ENCODE peak calls at places on chromosomes 6 and 20, in eight cellular contexts. C is AG04450, G is transverse colon, M is caudate nucleus, X is lower lobe of right lung, T is pancreas, D is MM.1S, Q is H9. H is an unnamed sample.

GRCh38 chr20:47396762-47397476 is 40.4 kb upstream of the ZMYND8 start:
- DNase-seq in D (no peak), Q (no peak), M (no peak), C (no peak), G (no peak), T (peak; percentile 52), X (no peak), H (no peak)

GRCh38 chr6:2231438-2231837 is 14.0 kb downstream of the GMDS start:
- DNase-seq in X (no peak), C (no peak), Q (no peak), M (no peak), G (no peak), T (no peak), D (no peak), H (no peak)

GRCh38 chr20:38065764-38066375 is 32.3 kb downstream of the RPRD1B start:
- DNase-seq in C (no peak), M (no peak), Q (no peak), T (no peak), G (no peak), X (no peak), D (no peak), H (peak; percentile 20)

GRCh38 chr6:146913842-146914562 is 290.2 kb upstream of the STXBP5 start:
- DNase-seq in D (no peak), Q (peak; percentile 89), T (peak; percentile 30), G (peak; percentile 26), X (peak; percentile 75), C (peak; percentile 97), M (no peak), H (peak; percentile 55)

GRCh38 chr20:9294081-9294480 is 220.3 kb upstream of the LAMP5 start:
- DNase-seq in M (no peak), T (no peak), Q (no peak), D (no peak), C (peak; percentile 38), X (no peak), G (no peak), H (no peak)

GRCh38 chr6:83853968-83854501 is 875 bp downstream of the RIPPLY2 start:
- DNase-seq in D (no peak), Q (peak; percentile 67), C (no peak), X (no peak), G (no peak), M (no peak), T (no peak), H (no peak)

GRCh38 chr6:6901205-6901719 is 206.5 kb upstream of the RREB1 start:
- DNase-seq in G (no peak), D (no peak), M (no peak), T (no peak), X (no peak), C (no peak), Q (no peak), H (no peak)

GRCh38 chr6:117502580-117502979 is 20.1 kb downstream of the DCBLD1 start:
- DNase-seq in D (no peak), C (no peak), M (no peak), Q (no peak), G (no peak), X (no peak), T (no peak), H (no peak)

GRCh38 chr6:28863607-28864320 is 60.0 kb downstream of the TRIM27 start:
- DNase-seq in D (peak; percentile 76), M (peak; percentile 70), G (peak; percentile 79), C (peak; percentile 72), X (peak; percentile 73), T (peak; percentile 73), Q (peak; percentile 80), H (peak; percentile 84)

GRCh38 chr20:63484651-63485403 is 12.4 kb upstream of the KCNQ2 start:
- DNase-seq in M (no peak), T (no peak), X (no peak), C (no peak), G (no peak), D (no peak), Q (no peak), H (no peak)

GRCh38 chr6:43780293-43780692 is 10.3 kb downstream of the VEGFA start:
- DNase-seq in T (no peak), G (no peak), M (no peak), Q (no peak), D (no peak), C (no peak), X (no peak), H (no peak)

GRCh38 chr20:24208652-24209051 is 220.1 kb upstream of the GGTLC1 start:
- DNase-seq in D (no peak), M (no peak), Q (peak; percentile 65), C (no peak), T (no peak), X (no peak), G (no peak), H (no peak)

GRCh38 chr6:35780719-35781118 is at the start of gene CLPSL1:
- DNase-seq in X (no peak), D (no peak), T (no peak), M (no peak), Q (no peak), G (no peak), C (no peak), H (no peak)

GRCh38 chr20:21615617-21616080 is 89.8 kb upstream of the PAX1 start:
- DNase-seq in Q (peak; percentile 77), D (peak; percentile 69), T (peak; percentile 53), M (peak; percentile 84), C (no peak), X (peak; percentile 55), G (peak; percentile 39), H (peak; percentile 89)

GRCh38 chr20:33555755-33556154 is 65.9 kb downstream of the CBFA2T2 start:
- DNase-seq in G (no peak), T (no peak), Q (no peak), C (no peak), M (no peak), D (no peak), X (no peak), H (no peak)

GRCh38 chr20:33554914-33555420 is 65.1 kb downstream of the CBFA2T2 start:
- DNase-seq in C (peak; percentile 92), D (peak; percentile 98), M (no peak), X (no peak), T (no peak), G (no peak), Q (no peak), H (no peak)

GRCh38 chr20:33551778-33552177 is 61.9 kb downstream of the CBFA2T2 start:
- DNase-seq in M (no peak), T (no peak), Q (no peak), G (no peak), D (no peak), C (no peak), X (no peak), H (no peak)

GRCh38 chr20:33549229-33549628 is 59.3 kb downstream of the CBFA2T2 start:
- DNase-seq in D (no peak), M (no peak), X (no peak), Q (no peak), T (no peak), G (no peak), C (no peak), H (no peak)

GRCh38 chr20:33552519-33552918 is 62.6 kb downstream of the CBFA2T2 start:
- DNase-seq in G (no peak), M (no peak), C (no peak), D (no peak), T (no peak), X (no peak), Q (no peak), H (no peak)
- H3K27ac ChIP-seq in G (no peak overlapping the region), M (no peak overlapping the region), C (no peak overlapping the region), D (peak overlapping the region; percentile 48), T (no peak overlapping the region), X (no peak overlapping the region), Q (no peak overlapping the region), H (no peak overlapping the region)

GRCh38 chr6:138443979-138444378 is 40.0 kb downstream of the HEBP2 start:
- DNase-seq in X (no peak), M (no peak), Q (no peak), C (no peak), T (no peak), D (no peak), G (no peak), H (no peak)

GRCh38 chr6:138440296-138440695 is 36.3 kb downstream of the HEBP2 start:
- DNase-seq in X (no peak), C (no peak), Q (no peak), G (no peak), M (no peak), T (no peak), D (no peak), H (no peak)

GRCh38 chr6:138442663-138443062 is 38.6 kb downstream of the HEBP2 start:
- DNase-seq in M (no peak), T (no peak), X (no peak), Q (no peak), D (no peak), G (no peak), C (no peak), H (no peak)

GRCh38 chr6:138440758-138441362 is 36.8 kb downstream of the HEBP2 start:
- DNase-seq in Q (no peak), T (no peak), M (no peak), X (no peak), G (no peak), C (no peak), D (no peak), H (no peak)

DNA sequence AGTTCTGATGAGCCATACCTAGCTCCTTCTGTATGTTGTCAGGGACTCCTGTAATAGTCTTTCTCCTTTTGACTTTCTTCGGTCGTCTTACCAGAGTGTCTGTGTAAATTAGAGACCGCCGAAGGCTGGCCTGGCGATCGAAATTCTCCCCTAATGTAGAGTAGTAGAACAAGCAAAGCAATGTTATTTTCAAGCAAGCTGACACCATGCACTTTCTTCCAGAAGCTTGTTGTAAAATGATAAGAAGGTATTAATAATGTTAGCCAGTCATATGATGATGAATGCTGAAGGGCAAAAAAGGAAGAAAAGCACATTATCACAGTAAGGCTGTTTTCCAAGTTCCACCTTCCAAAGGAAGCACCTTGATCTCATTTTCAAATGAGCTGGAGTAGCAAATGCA is 37.9 kb downstream of the HEBP2 start:
- DNase-seq in D (no peak), Q (no peak), G (no peak), T (no peak), C (no peak), X (no peak), M (no peak), H (no peak)
- H3K27ac ChIP-seq in D (no peak overlapping the region), Q (no peak overlapping the region), G (no peak overlapping the region), T (no peak overlapping the region), C (no peak overlapping the region), X (no peak overlapping the region), M (no peak overlapping the region), H (no peak overlapping the region)

GRCh38 chr6:33616913-33617312 is 4.2 kb upstream of the ITPR3 start:
- DNase-seq in D (no peak), G (no peak), X (no peak), M (no peak), Q (no peak), T (no peak), C (no peak), H (no peak)
- H3K27ac ChIP-seq in D (no peak overlapping the region), G (no peak overlapping the region), X (no peak overlapping the region), M (no peak overlapping the region), Q (no peak overlapping the region), T (no peak overlapping the region), C (no peak overlapping the region), H (no peak overlapping the region)

DNA sequence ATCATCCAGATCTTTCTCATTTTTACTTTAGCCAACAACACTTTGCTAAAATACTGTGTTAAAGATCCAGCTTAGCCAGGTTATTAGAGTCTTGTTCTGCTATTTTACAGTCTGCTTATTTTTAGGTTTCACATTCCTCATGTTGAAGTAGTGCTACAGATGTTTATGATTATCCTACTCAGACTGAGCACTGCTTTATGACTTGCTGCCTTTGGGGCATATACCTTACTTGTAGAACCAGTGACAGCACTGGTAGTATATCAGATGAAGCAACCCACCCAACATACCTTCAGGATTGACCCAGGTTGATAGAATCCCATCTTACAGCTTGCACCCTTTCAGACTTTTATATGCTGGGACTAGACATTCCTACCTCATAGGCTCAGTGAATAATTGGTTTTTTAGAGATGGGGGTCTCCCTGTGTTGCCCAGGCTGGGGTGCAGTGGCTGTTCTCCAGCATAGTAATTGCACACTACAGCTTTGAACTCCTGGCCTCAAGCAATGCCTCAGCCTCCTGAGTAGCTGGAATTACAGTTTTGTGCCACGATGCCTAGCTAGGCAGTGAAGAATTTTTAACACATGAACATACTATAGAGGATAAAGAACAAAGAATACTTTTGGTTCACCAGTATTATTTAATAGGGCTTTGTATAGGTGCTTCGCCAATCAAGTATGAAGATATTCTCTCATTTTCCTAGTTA is 63.8 kb upstream of the DYNLRB1 start:
- DNase-seq in X (no peak), D (no peak), T (no peak), Q (no peak), G (no peak), M (no peak), C (no peak), H (no peak)
- H3K27ac ChIP-seq in X (no peak overlapping the region), D (no peak overlapping the region), T (no peak overlapping the region), Q (no peak overlapping the region), G (no peak overlapping the region), M (no peak overlapping the region), C (no peak overlapping the region), H (peak overlapping the region; percentile 60)

H was measured in dorsolateral prefrontal cortex.